ENCODE peak calls at places on chromosomes 1 and 21, in five cellular contexts. U is NB4, L is NCI-H1417, K is pulmonary artery endothelial cell, I is mesendoderm. C is an unnamed sample.

GRCh38 chr1:184900507-184900906 is 73.8 kb downstream of the NIBAN1 start:
- DNase-seq in U (no peak), L (no peak), K (no peak), I (no peak), C (no peak)

GRCh38 chr1:206029484-206029883 is 5.8 kb upstream of the CTSE start:
- DNase-seq in U (no peak), L (no peak), K (no peak), I (no peak), C (no peak)

GRCh38 chr1:206714331-206715058 is 29.8 kb downstream of the MAPKAPK2 start:
- DNase-seq in U (no peak), L (no peak), K (no peak), I (no peak), C (no peak)

GRCh38 chr1:29653886-29654450 is 417.6 kb downstream of the PTPRU start:
- DNase-seq in U (no peak), L (no peak), K (no peak), I (no peak), C (no peak)

GRCh38 chr1:179300112-179300511 is 6.5 kb downstream of the SOAT1 start:
- DNase-seq in U (no peak), L (no peak), K (no peak), I (no peak), C (no peak)

GRCh38 chr1:206685749-206686485 is 1.2 kb downstream of the MAPKAPK2 start:
- DNase-seq in U (peak), L (peak), K (no peak), I (peak), C (no peak)

GRCh38 chr1:42748021-42748420 is 8.0 kb upstream of the CLDN19 start:
- DNase-seq in U (no peak), L (no peak), K (no peak), I (no peak), C (no peak)

GRCh38 chr1:25799758-25800537 is at the start of gene SELENON:
- DNase-seq in U (peak), L (peak), K (no peak), I (peak), C (no peak)

GRCh38 chr1:145978860-145979745 is 14.6 kb downstream of the POLR3GL start:
- DNase-seq in U (peak), L (peak), K (peak), I (peak), C (peak)

GRCh38 chr21:21997390-21998333 is 999.5 kb downstream of the NCAM2 start:
- DNase-seq in U (no peak), L (no peak), K (no peak), I (peak), C (no peak)

GRCh38 chr1:31843506-31843905 is 27.7 kb upstream of the SPOCD1 start:
- DNase-seq in U (no peak), L (no peak), K (no peak), I (peak), C (no peak)

GRCh38 chr1:154988053-154988954 is 5.1 kb upstream of the LENEP start:
- DNase-seq in U (peak), L (no peak), K (no peak), I (no peak), C (no peak)

GRCh38 chr21:25375675-25376074 is 231.6 kb downstream of the MRPL39 start:
- DNase-seq in U (no peak), L (no peak), K (no peak), I (no peak), C (no peak)

GRCh38 chr1:112954945-112955677 is 885 bp downstream of the SLC16A1 start:
- DNase-seq in U (peak), L (peak), K (no peak), I (peak), C (peak)

GRCh38 chr1:32273389-32274208 is 18.3 kb upstream of the HDAC1 start:
- DNase-seq in U (peak), L (peak), K (no peak), I (peak), C (no peak)

GRCh38 chr1:37995773-37996379 is 6.1 kb upstream of the SF3A3 start:
- DNase-seq in U (no peak), L (no peak), K (no peak), I (peak), C (no peak)

GRCh38 chr1:93446837-93447451 is 974 bp upstream of the FNBP1L start:
- DNase-seq in U (no peak), L (peak), K (no peak), I (no peak), C (peak)